ENCODE peak calls at places on chromosomes 16 and 17, in nine cellular contexts. One of them, this sample, is unnamed.

GRCh38 chr16:29761882-29762281 is 16.1 kb upstream of the C16orf54 start:
- DNase-seq in thoracic aorta: no peak
- DNase-seq in cardiac fibroblast: no peak
- DNase-seq in Right ventricle myocardium superior: no peak
- DNase-seq in GM12892: no peak
- DNase-seq in NCI-H1092 treated with DMSO at 0.1 percent for 48 hours: no peak
- DNase-seq in NCI-H2171 treated with DMSO at 0.1 percent for 48 hours: no peak
- DNase-seq in stimulated activated naive CD4-positive, alpha-beta T cell treated with Interleukin-2 at 50 U/mL for 16 hours: no peak
- DNase-seq in smooth muscle cell of the brain vasculature: no peak
- DNase-seq in this sample: no peak

GRCh38 chr16:9033125-9033830 is 58.2 kb upstream of the HAPSTR1 start:
- DNase-seq in thoracic aorta: no peak
- DNase-seq in cardiac fibroblast: peak; percentile 83
- DNase-seq in Right ventricle myocardium superior: no peak
- DNase-seq in GM12892: no peak
- DNase-seq in NCI-H1092 treated with DMSO at 0.1 percent for 48 hours: peak; percentile 8
- DNase-seq in NCI-H2171 treated with DMSO at 0.1 percent for 48 hours: peak; percentile 25
- DNase-seq in stimulated activated naive CD4-positive, alpha-beta T cell treated with Interleukin-2 at 50 U/mL for 16 hours: no peak
- DNase-seq in smooth muscle cell of the brain vasculature: no peak
- DNase-seq in this sample: peak; percentile 2

GRCh38 chr16:3472878-3473595 is 22.3 kb downstream of the C16orf90 start:
- DNase-seq in thoracic aorta: no peak
- DNase-seq in cardiac fibroblast: peak; percentile 75
- DNase-seq in Right ventricle myocardium superior: no peak
- DNase-seq in GM12892: no peak
- DNase-seq in NCI-H1092 treated with DMSO at 0.1 percent for 48 hours: no peak
- DNase-seq in NCI-H2171 treated with DMSO at 0.1 percent for 48 hours: no peak
- DNase-seq in stimulated activated naive CD4-positive, alpha-beta T cell treated with Interleukin-2 at 50 U/mL for 16 hours: no peak
- DNase-seq in smooth muscle cell of the brain vasculature: no peak
- DNase-seq in this sample: no peak

GRCh38 chr16:23497543-23497868 is 12.8 kb downstream of the GGA2 start:
- DNase-seq in thoracic aorta: no peak
- DNase-seq in cardiac fibroblast: no peak
- DNase-seq in Right ventricle myocardium superior: no peak
- DNase-seq in GM12892: no peak
- DNase-seq in NCI-H1092 treated with DMSO at 0.1 percent for 48 hours: no peak
- DNase-seq in NCI-H2171 treated with DMSO at 0.1 percent for 48 hours: no peak
- DNase-seq in stimulated activated naive CD4-positive, alpha-beta T cell treated with Interleukin-2 at 50 U/mL for 16 hours: no peak
- DNase-seq in smooth muscle cell of the brain vasculature: no peak
- DNase-seq in this sample: no peak

GRCh38 chr16:3242709-3243108 is 7.8 kb upstream of the ZNF200 start:
- DNase-seq in thoracic aorta: no peak
- DNase-seq in cardiac fibroblast: no peak
- DNase-seq in Right ventricle myocardium superior: no peak
- DNase-seq in GM12892: no peak
- DNase-seq in NCI-H1092 treated with DMSO at 0.1 percent for 48 hours: no peak
- DNase-seq in NCI-H2171 treated with DMSO at 0.1 percent for 48 hours: no peak
- DNase-seq in stimulated activated naive CD4-positive, alpha-beta T cell treated with Interleukin-2 at 50 U/mL for 16 hours: no peak
- DNase-seq in smooth muscle cell of the brain vasculature: no peak
- DNase-seq in this sample: no peak

GRCh38 chr17:68509151-68510057 is 2.8 kb upstream of the PRKAR1A start:
- DNase-seq in thoracic aorta: no peak
- DNase-seq in cardiac fibroblast: no peak
- DNase-seq in Right ventricle myocardium superior: peak; percentile 83
- DNase-seq in GM12892: no peak
- DNase-seq in NCI-H1092 treated with DMSO at 0.1 percent for 48 hours: peak; percentile 85
- DNase-seq in NCI-H2171 treated with DMSO at 0.1 percent for 48 hours: peak; percentile 56
- DNase-seq in stimulated activated naive CD4-positive, alpha-beta T cell treated with Interleukin-2 at 50 U/mL for 16 hours: no peak
- DNase-seq in smooth muscle cell of the brain vasculature: no peak
- DNase-seq in this sample: peak; percentile 97

GRCh38 chr17:77471984-77472836 is 331.4 kb downstream of the SEC14L1 start:
- DNase-seq in thoracic aorta: no peak
- DNase-seq in cardiac fibroblast: peak; percentile 68
- DNase-seq in Right ventricle myocardium superior: peak; percentile 64
- DNase-seq in GM12892: no peak
- DNase-seq in NCI-H1092 treated with DMSO at 0.1 percent for 48 hours: peak; percentile 79
- DNase-seq in NCI-H2171 treated with DMSO at 0.1 percent for 48 hours: peak; percentile 56
- DNase-seq in stimulated activated naive CD4-positive, alpha-beta T cell treated with Interleukin-2 at 50 U/mL for 16 hours: no peak
- DNase-seq in smooth muscle cell of the brain vasculature: peak; percentile 73
- DNase-seq in this sample: peak; percentile 38

GRCh38 chr16:56789360-56789759 is 59.4 kb downstream of the NUP93 start:
- DNase-seq in thoracic aorta: no peak
- DNase-seq in cardiac fibroblast: peak; percentile 59
- DNase-seq in Right ventricle myocardium superior: peak; percentile 40
- DNase-seq in GM12892: no peak
- DNase-seq in NCI-H1092 treated with DMSO at 0.1 percent for 48 hours: peak; percentile 19
- DNase-seq in NCI-H2171 treated with DMSO at 0.1 percent for 48 hours: peak; percentile 85
- DNase-seq in stimulated activated naive CD4-positive, alpha-beta T cell treated with Interleukin-2 at 50 U/mL for 16 hours: peak; percentile 4
- DNase-seq in smooth muscle cell of the brain vasculature: no peak
- DNase-seq in this sample: peak; percentile 47

GRCh38 chr17:29622337-29623282 is at the start of gene CORO6:
- DNase-seq in thoracic aorta: no peak
- DNase-seq in cardiac fibroblast: peak; percentile 47
- DNase-seq in Right ventricle myocardium superior: peak; percentile 80
- DNase-seq in GM12892: peak; percentile 73
- DNase-seq in NCI-H1092 treated with DMSO at 0.1 percent for 48 hours: peak; percentile 56
- DNase-seq in NCI-H2171 treated with DMSO at 0.1 percent for 48 hours: peak; percentile 15
- DNase-seq in stimulated activated naive CD4-positive, alpha-beta T cell treated with Interleukin-2 at 50 U/mL for 16 hours: peak; percentile 38
- DNase-seq in smooth muscle cell of the brain vasculature: no peak
- DNase-seq in this sample: no peak

GRCh38 chr17:43418441-43419374 is 19.9 kb downstream of the ARL4D start:
- DNase-seq in thoracic aorta: no peak
- DNase-seq in cardiac fibroblast: peak; percentile 87
- DNase-seq in Right ventricle myocardium superior: peak; percentile 70
- DNase-seq in GM12892: no peak
- DNase-seq in NCI-H1092 treated with DMSO at 0.1 percent for 48 hours: peak; percentile 42
- DNase-seq in NCI-H2171 treated with DMSO at 0.1 percent for 48 hours: peak; percentile 96
- DNase-seq in stimulated activated naive CD4-positive, alpha-beta T cell treated with Interleukin-2 at 50 U/mL for 16 hours: no peak
- DNase-seq in smooth muscle cell of the brain vasculature: peak; percentile 74
- DNase-seq in this sample: no peak

GRCh38 chr16:19520861-19521331 is 1.0 kb downstream of the GDE1 start:
- DNase-seq in thoracic aorta: no peak
- DNase-seq in cardiac fibroblast: no peak
- DNase-seq in Right ventricle myocardium superior: no peak
- DNase-seq in GM12892: no peak
- DNase-seq in NCI-H1092 treated with DMSO at 0.1 percent for 48 hours: no peak
- DNase-seq in NCI-H2171 treated with DMSO at 0.1 percent for 48 hours: peak; percentile 26
- DNase-seq in stimulated activated naive CD4-positive, alpha-beta T cell treated with Interleukin-2 at 50 U/mL for 16 hours: no peak
- DNase-seq in smooth muscle cell of the brain vasculature: no peak
- DNase-seq in this sample: peak; percentile 72

GRCh38 chr17:17581509-17581908 is 10.0 kb downstream of the PEMT start:
- DNase-seq in thoracic aorta: no peak
- DNase-seq in cardiac fibroblast: no peak
- DNase-seq in Right ventricle myocardium superior: no peak
- DNase-seq in GM12892: no peak
- DNase-seq in NCI-H1092 treated with DMSO at 0.1 percent for 48 hours: no peak
- DNase-seq in NCI-H2171 treated with DMSO at 0.1 percent for 48 hours: no peak
- DNase-seq in stimulated activated naive CD4-positive, alpha-beta T cell treated with Interleukin-2 at 50 U/mL for 16 hours: no peak
- DNase-seq in smooth muscle cell of the brain vasculature: no peak
- DNase-seq in this sample: no peak

GRCh38 chr17:76124582-76125390 is 16.3 kb downstream of the FOXJ1 start:
- DNase-seq in thoracic aorta: no peak
- DNase-seq in cardiac fibroblast: peak; percentile 16
- DNase-seq in Right ventricle myocardium superior: no peak
- DNase-seq in GM12892: no peak
- DNase-seq in NCI-H1092 treated with DMSO at 0.1 percent for 48 hours: no peak
- DNase-seq in NCI-H2171 treated with DMSO at 0.1 percent for 48 hours: no peak
- DNase-seq in stimulated activated naive CD4-positive, alpha-beta T cell treated with Interleukin-2 at 50 U/mL for 16 hours: no peak
- DNase-seq in smooth muscle cell of the brain vasculature: no peak
- DNase-seq in this sample: no peak

GRCh38 chr17:40901981-40902862 is 17.2 kb upstream of the KRT20 start:
- DNase-seq in thoracic aorta: no peak
- DNase-seq in cardiac fibroblast: no peak
- DNase-seq in Right ventricle myocardium superior: no peak
- DNase-seq in GM12892: no peak
- DNase-seq in NCI-H1092 treated with DMSO at 0.1 percent for 48 hours: peak; percentile 18
- DNase-seq in NCI-H2171 treated with DMSO at 0.1 percent for 48 hours: no peak
- DNase-seq in stimulated activated naive CD4-positive, alpha-beta T cell treated with Interleukin-2 at 50 U/mL for 16 hours: no peak
- DNase-seq in smooth muscle cell of the brain vasculature: no peak
- DNase-seq in this sample: peak; percentile 64

GRCh38 chr17:64506201-64506575 is at the start of gene DDX5:
- DNase-seq in thoracic aorta: peak; percentile 88
- DNase-seq in cardiac fibroblast: peak; percentile 98
- DNase-seq in Right ventricle myocardium superior: peak; percentile 98
- DNase-seq in GM12892: peak; percentile 83
- DNase-seq in NCI-H1092 treated with DMSO at 0.1 percent for 48 hours: peak; percentile 98
- DNase-seq in NCI-H2171 treated with DMSO at 0.1 percent for 48 hours: peak; percentile 99
- DNase-seq in stimulated activated naive CD4-positive, alpha-beta T cell treated with Interleukin-2 at 50 U/mL for 16 hours: peak; percentile 100
- DNase-seq in smooth muscle cell of the brain vasculature: no peak
- DNase-seq in this sample: peak; percentile 99

GRCh38 chr17:34486781-34487180 is 92.6 kb upstream of the TMEM132E start:
- DNase-seq in thoracic aorta: no peak
- DNase-seq in cardiac fibroblast: no peak
- DNase-seq in Right ventricle myocardium superior: no peak
- DNase-seq in GM12892: no peak
- DNase-seq in NCI-H1092 treated with DMSO at 0.1 percent for 48 hours: no peak
- DNase-seq in NCI-H2171 treated with DMSO at 0.1 percent for 48 hours: no peak
- DNase-seq in stimulated activated naive CD4-positive, alpha-beta T cell treated with Interleukin-2 at 50 U/mL for 16 hours: no peak
- DNase-seq in smooth muscle cell of the brain vasculature: no peak
- DNase-seq in this sample: no peak

GRCh38 chr16:81073560-81074330 is 3.3 kb downstream of the C16orf46 start:
- DNase-seq in thoracic aorta: no peak
- DNase-seq in cardiac fibroblast: no peak
- DNase-seq in Right ventricle myocardium superior: no peak
- DNase-seq in GM12892: no peak
- DNase-seq in NCI-H1092 treated with DMSO at 0.1 percent for 48 hours: no peak
- DNase-seq in NCI-H2171 treated with DMSO at 0.1 percent for 48 hours: no peak
- DNase-seq in stimulated activated naive CD4-positive, alpha-beta T cell treated with Interleukin-2 at 50 U/mL for 16 hours: no peak
- DNase-seq in smooth muscle cell of the brain vasculature: no peak
- DNase-seq in this sample: no peak

GRCh38 chr17:29084476-29085148 is 41.7 kb downstream of the PIPOX start:
- DNase-seq in thoracic aorta: no peak
- DNase-seq in cardiac fibroblast: no peak
- DNase-seq in Right ventricle myocardium superior: no peak
- DNase-seq in GM12892: no peak
- DNase-seq in NCI-H1092 treated with DMSO at 0.1 percent for 48 hours: peak; percentile 97
- DNase-seq in NCI-H2171 treated with DMSO at 0.1 percent for 48 hours: peak; percentile 92
- DNase-seq in stimulated activated naive CD4-positive, alpha-beta T cell treated with Interleukin-2 at 50 U/mL for 16 hours: no peak
- DNase-seq in smooth muscle cell of the brain vasculature: peak; percentile 17
- DNase-seq in this sample: peak; percentile 92

GRCh38 chr17:48002920-48003685 is 32.2 kb downstream of the CDK5RAP3 start:
- DNase-seq in thoracic aorta: no peak
- DNase-seq in cardiac fibroblast: no peak
- DNase-seq in Right ventricle myocardium superior: no peak
- DNase-seq in GM12892: no peak
- DNase-seq in NCI-H1092 treated with DMSO at 0.1 percent for 48 hours: peak; percentile 86
- DNase-seq in NCI-H2171 treated with DMSO at 0.1 percent for 48 hours: peak; percentile 86
- DNase-seq in stimulated activated naive CD4-positive, alpha-beta T cell treated with Interleukin-2 at 50 U/mL for 16 hours: no peak
- DNase-seq in smooth muscle cell of the brain vasculature: no peak
- DNase-seq in this sample: no peak

GRCh38 chr17:494601-495195 is 142.1 kb upstream of the RPH3AL start:
- DNase-seq in thoracic aorta: no peak
- DNase-seq in cardiac fibroblast: no peak
- DNase-seq in Right ventricle myocardium superior: no peak
- DNase-seq in GM12892: no peak
- DNase-seq in NCI-H1092 treated with DMSO at 0.1 percent for 48 hours: no peak
- DNase-seq in NCI-H2171 treated with DMSO at 0.1 percent for 48 hours: no peak
- DNase-seq in stimulated activated naive CD4-positive, alpha-beta T cell treated with Interleukin-2 at 50 U/mL for 16 hours: no peak
- DNase-seq in smooth muscle cell of the brain vasculature: no peak
- DNase-seq in this sample: no peak

GRCh38 chr17:81576621-81577277 is 24.6 kb upstream of the FAAP100 start:
- DNase-seq in thoracic aorta: no peak
- DNase-seq in cardiac fibroblast: peak; percentile 91
- DNase-seq in Right ventricle myocardium superior: no peak
- DNase-seq in GM12892: no peak
- DNase-seq in NCI-H1092 treated with DMSO at 0.1 percent for 48 hours: no peak
- DNase-seq in NCI-H2171 treated with DMSO at 0.1 percent for 48 hours: no peak
- DNase-seq in stimulated activated naive CD4-positive, alpha-beta T cell treated with Interleukin-2 at 50 U/mL for 16 hours: no peak
- DNase-seq in smooth muscle cell of the brain vasculature: no peak
- DNase-seq in this sample: no peak

GRCh38 chr17:79168486-79169055 is 93.9 kb downstream of the ENGASE start:
- DNase-seq in thoracic aorta: no peak
- DNase-seq in cardiac fibroblast: no peak
- DNase-seq in Right ventricle myocardium superior: no peak
- DNase-seq in GM12892: no peak
- DNase-seq in NCI-H1092 treated with DMSO at 0.1 percent for 48 hours: no peak
- DNase-seq in NCI-H2171 treated with DMSO at 0.1 percent for 48 hours: no peak
- DNase-seq in stimulated activated naive CD4-positive, alpha-beta T cell treated with Interleukin-2 at 50 U/mL for 16 hours: no peak
- DNase-seq in smooth muscle cell of the brain vasculature: no peak
- DNase-seq in this sample: no peak

GRCh38 chr16:49855822-49856740 is at the start of gene ZNF423:
- DNase-seq in thoracic aorta: no peak
- DNase-seq in cardiac fibroblast: no peak
- DNase-seq in Right ventricle myocardium superior: no peak
- DNase-seq in GM12892: no peak
- DNase-seq in NCI-H1092 treated with DMSO at 0.1 percent for 48 hours: no peak
- DNase-seq in NCI-H2171 treated with DMSO at 0.1 percent for 48 hours: peak; percentile 31
- DNase-seq in stimulated activated naive CD4-positive, alpha-beta T cell treated with Interleukin-2 at 50 U/mL for 16 hours: no peak
- DNase-seq in smooth muscle cell of the brain vasculature: no peak
- DNase-seq in this sample: no peak

GRCh38 chr16:67279296-67280089 is at the start of gene PLEKHG4:
- DNase-seq in thoracic aorta: no peak
- DNase-seq in cardiac fibroblast: peak; percentile 53
- DNase-seq in Right ventricle myocardium superior: peak; percentile 84
- DNase-seq in GM12892: peak; percentile 98
- DNase-seq in NCI-H1092 treated with DMSO at 0.1 percent for 48 hours: peak; percentile 69
- DNase-seq in NCI-H2171 treated with DMSO at 0.1 percent for 48 hours: peak; percentile 76
- DNase-seq in stimulated activated naive CD4-positive, alpha-beta T cell treated with Interleukin-2 at 50 U/mL for 16 hours: peak; percentile 79
- DNase-seq in smooth muscle cell of the brain vasculature: no peak
- DNase-seq in this sample: peak; percentile 70

GRCh38 chr16:59907671-59908070 is 1173.6 kb upstream of the GOT2 start:
- DNase-seq in thoracic aorta: no peak
- DNase-seq in cardiac fibroblast: no peak
- DNase-seq in Right ventricle myocardium superior: no peak
- DNase-seq in GM12892: no peak
- DNase-seq in NCI-H1092 treated with DMSO at 0.1 percent for 48 hours: no peak
- DNase-seq in NCI-H2171 treated with DMSO at 0.1 percent for 48 hours: no peak
- DNase-seq in stimulated activated naive CD4-positive, alpha-beta T cell treated with Interleukin-2 at 50 U/mL for 16 hours: no peak
- DNase-seq in smooth muscle cell of the brain vasculature: no peak
- DNase-seq in this sample: no peak

GRCh38 chr17:17439971-17440843 is 36.6 kb upstream of the MED9 start:
- DNase-seq in thoracic aorta: no peak
- DNase-seq in cardiac fibroblast: peak; percentile 71
- DNase-seq in Right ventricle myocardium superior: peak; percentile 70
- DNase-seq in GM12892: peak; percentile 56
- DNase-seq in NCI-H1092 treated with DMSO at 0.1 percent for 48 hours: peak; percentile 97
- DNase-seq in NCI-H2171 treated with DMSO at 0.1 percent for 48 hours: peak; percentile 49
- DNase-seq in stimulated activated naive CD4-positive, alpha-beta T cell treated with Interleukin-2 at 50 U/mL for 16 hours: peak; percentile 71
- DNase-seq in smooth muscle cell of the brain vasculature: no peak
- DNase-seq in this sample: peak; percentile 77

GRCh38 chr17:48576479-48577309 is 1.5 kb downstream of the HOXB4 start:
- DNase-seq in thoracic aorta: no peak
- DNase-seq in cardiac fibroblast: no peak
- DNase-seq in Right ventricle myocardium superior: no peak
- DNase-seq in GM12892: no peak
- DNase-seq in NCI-H1092 treated with DMSO at 0.1 percent for 48 hours: no peak
- DNase-seq in NCI-H2171 treated with DMSO at 0.1 percent for 48 hours: no peak
- DNase-seq in stimulated activated naive CD4-positive, alpha-beta T cell treated with Interleukin-2 at 50 U/mL for 16 hours: no peak
- DNase-seq in smooth muscle cell of the brain vasculature: no peak
- DNase-seq in this sample: no peak

GRCh38 chr17:75720656-75721462 is at the start of gene ITGB4:
- DNase-seq in thoracic aorta: no peak
- DNase-seq in cardiac fibroblast: no peak
- DNase-seq in Right ventricle myocardium superior: peak; percentile 60
- DNase-seq in GM12892: peak; percentile 74
- DNase-seq in NCI-H1092 treated with DMSO at 0.1 percent for 48 hours: no peak
- DNase-seq in NCI-H2171 treated with DMSO at 0.1 percent for 48 hours: no peak
- DNase-seq in stimulated activated naive CD4-positive, alpha-beta T cell treated with Interleukin-2 at 50 U/mL for 16 hours: peak; percentile 35
- DNase-seq in smooth muscle cell of the brain vasculature: no peak
- DNase-seq in this sample: peak; percentile 42

GRCh38 chr16:85056211-85056748 is 28.7 kb downstream of the KIAA0513 start:
- DNase-seq in thoracic aorta: no peak
- DNase-seq in cardiac fibroblast: peak; percentile 33
- DNase-seq in Right ventricle myocardium superior: peak; percentile 51
- DNase-seq in GM12892: no peak
- DNase-seq in NCI-H1092 treated with DMSO at 0.1 percent for 48 hours: no peak
- DNase-seq in NCI-H2171 treated with DMSO at 0.1 percent for 48 hours: no peak
- DNase-seq in stimulated activated naive CD4-positive, alpha-beta T cell treated with Interleukin-2 at 50 U/mL for 16 hours: no peak
- DNase-seq in smooth muscle cell of the brain vasculature: no peak
- DNase-seq in this sample: no peak

GRCh38 chr17:8644507-8644902 is 14.0 kb upstream of the MYH10 start:
- DNase-seq in thoracic aorta: no peak
- DNase-seq in cardiac fibroblast: no peak
- DNase-seq in Right ventricle myocardium superior: no peak
- DNase-seq in GM12892: no peak
- DNase-seq in NCI-H1092 treated with DMSO at 0.1 percent for 48 hours: no peak
- DNase-seq in NCI-H2171 treated with DMSO at 0.1 percent for 48 hours: no peak
- DNase-seq in stimulated activated naive CD4-positive, alpha-beta T cell treated with Interleukin-2 at 50 U/mL for 16 hours: no peak
- DNase-seq in smooth muscle cell of the brain vasculature: no peak
- DNase-seq in this sample: no peak

GRCh38 chr16:14409563-14409962 is 220.5 kb downstream of the PARN start:
- DNase-seq in thoracic aorta: peak; percentile 51
- DNase-seq in cardiac fibroblast: peak; percentile 97
- DNase-seq in Right ventricle myocardium superior: no peak
- DNase-seq in GM12892: no peak
- DNase-seq in NCI-H1092 treated with DMSO at 0.1 percent for 48 hours: no peak
- DNase-seq in NCI-H2171 treated with DMSO at 0.1 percent for 48 hours: no peak
- DNase-seq in stimulated activated naive CD4-positive, alpha-beta T cell treated with Interleukin-2 at 50 U/mL for 16 hours: no peak
- DNase-seq in smooth muscle cell of the brain vasculature: peak; percentile 65
- DNase-seq in this sample: no peak

This sample was measured in NCI-H510A treated with DMSO at 0.1 percent for 48 hours.